ENCODE peak calls at places on chromosomes 6 and 20, in nine cellular contexts. K, E, M, L, X, I, F, H and D are unnamed samples.
A peak's percentile ranks its signal among the peaks of the same experiment; 100 is the strongest.

GRCh38 chr20:13017235-13017634 is 8.5 kb downstream of the SPTLC3 start:
- DNase-seq in K (no peak), E (no peak), M (no peak), L (no peak), X (no peak), I (no peak), F (peak; percentile 74), H (no peak), D (peak; percentile 63)

GRCh38 chr6:150008588-150008987 is 16.7 kb downstream of the RAET1L start:
- DNase-seq in K (no peak), E (no peak), M (no peak), L (peak; percentile 65), X (no peak), I (peak; percentile 30), F (no peak), H (no peak), D (no peak)

GRCh38 chr20:17712201-17712600 is 12.4 kb downstream of the BANF2 start:
- DNase-seq in K (no peak), E (no peak), M (no peak), L (no peak), X (no peak), I (no peak), F (no peak), H (no peak), D (no peak)

GRCh38 chr20:32483351-32484220 is 101.5 kb downstream of the NOL4L start:
- DNase-seq in K (peak; percentile 96), E (peak; percentile 87), M (no peak), L (no peak), X (peak; percentile 76), I (peak; percentile 92), F (peak; percentile 63), H (peak; percentile 75), D (no peak)

GRCh38 chr6:25649611-25650010 is 2.4 kb upstream of the SCGN start:
- DNase-seq in K (no peak), E (no peak), M (no peak), L (no peak), X (no peak), I (peak; percentile 38), F (peak; percentile 1), H (no peak), D (no peak)

GRCh38 chr20:13458860-13459451 is 179.8 kb downstream of the TASP1 start:
- DNase-seq in K (peak; percentile 62), E (peak; percentile 29), M (no peak), L (peak; percentile 44), X (no peak), I (peak; percentile 34), F (peak; percentile 59), H (peak; percentile 35), D (no peak)

GRCh38 chr6:125974214-125974866 is 12.0 kb upstream of the TRMT11 start:
- DNase-seq in K (peak; percentile 48), E (peak; percentile 66), M (no peak), L (peak; percentile 41), X (no peak), I (no peak), F (peak; percentile 74), H (peak; percentile 73), D (no peak)

GRCh38 chr20:24765316-24766142 is 183.5 kb upstream of the CST7 start:
- DNase-seq in K (no peak), E (no peak), M (no peak), L (no peak), X (no peak), I (no peak), F (no peak), H (no peak), D (no peak)

GRCh38 chr6:86715676-86716075 is 221.7 kb upstream of the HTR1E start:
- DNase-seq in K (peak; percentile 38), E (no peak), M (no peak), L (no peak), X (no peak), I (no peak), F (no peak), H (no peak), D (no peak)

DNA sequence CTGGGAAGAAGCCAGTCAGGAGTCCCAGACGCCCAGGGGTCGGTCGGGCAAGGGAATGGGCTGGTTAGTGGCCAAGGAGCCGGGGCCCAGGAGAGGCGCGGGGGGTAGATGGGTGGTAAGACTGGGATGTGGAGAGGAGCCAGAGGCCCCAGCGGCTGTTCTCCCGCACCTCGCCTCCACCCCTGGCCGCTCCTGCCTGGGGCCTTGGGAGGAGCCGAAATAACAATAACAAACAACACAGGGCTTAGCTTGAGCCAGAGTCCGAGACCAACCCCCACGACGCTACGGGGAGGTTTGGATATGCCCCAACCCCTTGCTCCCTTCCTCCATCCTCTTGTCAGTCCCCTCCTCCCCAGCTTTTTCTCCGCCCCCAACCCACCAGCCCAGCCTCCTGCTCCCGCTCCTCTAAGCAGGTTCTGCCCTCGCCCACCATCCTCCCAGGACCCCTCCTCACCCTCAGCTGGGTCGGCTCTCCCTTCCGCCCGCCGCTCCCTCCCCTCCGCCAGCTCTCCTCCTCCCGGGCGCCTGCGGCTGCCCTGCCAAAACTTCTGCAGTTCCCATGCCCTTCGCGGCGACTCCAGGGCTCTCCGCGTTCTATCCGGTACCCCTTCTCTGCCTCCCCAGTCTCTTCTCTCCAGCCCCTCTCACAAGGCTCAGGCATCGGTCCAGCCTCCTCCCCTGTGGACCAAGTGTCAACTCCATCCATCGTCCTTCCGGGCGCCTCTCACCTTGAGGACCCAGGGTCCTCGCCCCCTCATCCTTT is 1.1 kb downstream of the RNF39 start:
- DNase-seq in K (peak; percentile 78), E (no peak), M (no peak), L (no peak), X (peak; percentile 80), I (no peak), F (no peak), H (no peak), D (no peak)
- H3K4me3 ChIP-seq in K (peak overlapping the region; percentile 79), E (no peak overlapping the region), M (no peak overlapping the region), L (no peak overlapping the region), X (no peak overlapping the region), I (no peak overlapping the region), F (no peak overlapping the region), H (no peak overlapping the region), D (peak overlapping the region; percentile 16)

GRCh38 chr6:2839982-2840793 is 1.5 kb downstream of the SERPINB1 start:
- DNase-seq in K (no peak), E (no peak), M (no peak), L (no peak), X (no peak), I (no peak), F (no peak), H (no peak), D (no peak)

GRCh38 chr6:2842139-2842552 is 483 bp upstream of the SERPINB1 start:
- DNase-seq in K (no peak), E (no peak), M (no peak), L (no peak), X (no peak), I (no peak), F (no peak), H (no peak), D (no peak)

GRCh38 chr6:2843138-2843740 is 1.6 kb upstream of the SERPINB1 start:
- DNase-seq in K (no peak), E (no peak), M (no peak), L (no peak), X (no peak), I (no peak), F (no peak), H (no peak), D (no peak)

GRCh38 chr6:2840794-2841061 is 935 bp downstream of the SERPINB1 start:
- DNase-seq in K (no peak), E (no peak), M (no peak), L (no peak), X (no peak), I (no peak), F (no peak), H (no peak), D (no peak)

DNA sequence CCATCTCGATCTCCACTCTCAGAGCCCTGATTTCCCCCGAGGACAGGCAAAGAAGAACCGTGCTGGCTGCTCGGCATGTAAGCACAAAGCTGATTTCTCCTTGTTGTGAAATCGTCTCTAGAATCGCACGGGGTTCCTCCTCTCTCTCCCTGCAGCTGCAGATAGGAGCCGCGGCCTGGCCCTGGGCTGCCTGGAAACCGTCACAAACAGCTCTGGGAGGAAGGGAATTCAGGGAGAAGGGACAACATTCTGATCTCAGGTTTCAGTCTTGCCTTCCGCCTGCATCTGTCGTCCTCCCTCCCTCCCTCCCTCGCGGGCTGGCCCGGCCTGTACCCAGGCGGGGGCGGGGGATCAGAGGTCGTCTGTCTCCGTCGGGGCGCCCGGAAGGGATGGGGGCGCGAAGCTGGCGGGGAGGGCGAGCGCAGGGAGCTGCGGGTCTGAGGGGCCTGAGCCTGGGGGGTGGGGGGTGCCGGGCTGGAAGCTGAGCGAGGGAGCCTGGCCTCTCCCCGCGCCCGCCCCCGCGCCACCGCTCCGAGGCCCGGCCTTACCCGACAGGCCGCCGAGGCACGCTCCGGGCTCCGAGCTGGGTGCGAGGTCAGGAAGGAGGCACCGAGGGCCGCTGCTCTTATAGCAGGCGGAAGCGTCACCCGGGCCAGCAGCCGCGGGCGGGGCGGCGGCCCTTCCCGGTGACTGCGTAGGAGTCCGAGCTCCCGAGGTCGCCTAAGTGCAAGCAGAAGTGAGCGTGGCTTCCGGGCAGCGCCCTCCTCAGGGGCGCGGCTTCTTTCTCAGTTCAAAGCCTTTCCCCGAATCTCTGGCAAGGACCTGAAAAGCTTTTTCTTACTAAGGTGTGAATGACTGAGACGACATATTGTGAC is at the start of gene SERPINB1:
- DNase-seq in K (peak; percentile 98), E (peak; percentile 89), M (no peak), L (peak; percentile 94), X (peak; percentile 83), I (peak; percentile 32), F (peak; percentile 85), H (peak; percentile 88), D (peak; percentile 59)
- TF ChIP-seq CTCF in K (no peak), E (no peak), M (peak; percentile 7), L (peak; percentile 30), X (no peak), I (no peak), F (no peak), H (no peak), D (peak; percentile 17)

DNA sequence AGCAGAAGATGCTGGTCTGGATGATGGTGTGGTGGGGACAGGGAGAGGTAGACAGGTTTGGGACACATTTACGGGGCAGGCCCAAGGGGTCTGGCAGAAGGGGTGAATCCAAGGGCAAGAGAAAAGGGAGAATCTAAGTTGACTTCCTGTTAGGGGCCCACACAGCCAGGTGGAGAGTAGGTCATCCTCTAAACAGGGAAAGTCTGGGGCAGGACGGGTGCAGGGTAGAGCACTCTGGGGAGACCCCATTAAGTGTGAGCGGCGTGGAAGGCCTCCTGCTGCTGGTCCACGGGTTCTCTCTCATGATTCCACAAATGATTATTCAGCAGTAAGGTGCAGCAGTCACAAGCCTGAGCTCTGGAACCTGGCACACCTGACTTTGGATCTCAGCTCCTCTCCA is 2.7 kb downstream of the SRXN1 start:
- DNase-seq in K (no peak), E (no peak), M (no peak), L (no peak), X (no peak), I (no peak), F (no peak), H (no peak), D (no peak)
- H3K4me3 ChIP-seq in K (no peak overlapping the region), E (no peak overlapping the region), M (no peak overlapping the region), L (no peak overlapping the region), X (no peak overlapping the region), I (no peak overlapping the region), F (no peak overlapping the region), H (no peak overlapping the region), D (no peak overlapping the region)

DNA sequence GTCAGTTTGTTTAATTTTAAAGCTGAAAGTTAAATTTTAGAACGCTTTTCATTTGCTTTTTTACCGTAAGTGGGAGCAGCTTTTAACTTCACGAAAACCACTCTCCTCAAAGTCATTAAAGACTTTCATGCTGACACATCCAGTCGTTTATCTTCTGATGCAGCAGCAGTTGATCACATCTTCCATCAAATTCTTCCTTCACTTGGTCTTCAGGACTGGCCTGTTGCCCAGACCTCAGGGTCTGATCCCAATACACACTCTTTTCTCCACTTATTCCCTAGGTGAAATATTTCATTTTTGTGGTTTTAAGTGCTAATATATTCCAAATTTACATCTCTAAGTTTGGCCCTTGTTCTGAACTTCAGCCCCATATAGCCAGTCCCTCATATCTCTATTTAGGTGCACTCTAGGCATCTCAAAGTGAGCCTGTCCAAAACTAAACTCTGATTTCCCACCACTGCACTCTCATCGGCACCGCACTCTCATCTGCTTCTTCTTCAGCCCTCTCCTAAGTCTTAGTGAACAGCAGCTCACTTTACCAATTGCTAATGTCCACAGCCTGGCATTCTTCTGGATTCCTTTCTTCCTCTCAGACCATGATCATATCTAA is 20.4 kb downstream of the AFDN start:
- DNase-seq in K (no peak), E (no peak), M (no peak), L (no peak), X (no peak), I (no peak), F (peak; percentile 56), H (no peak), D (no peak)
- TF ChIP-seq CTCF in K (no peak), E (no peak), M (no peak), L (no peak), X (no peak), I (no peak), F (no peak), H (no peak), D (no peak)